ENCODE peak calls at places on chromosomes 2 and 18, in nine cellular contexts. R is colonic mucosa, Y is H7, G is AG10803, V is brain microvascular endothelial cell, M is GM06990, U is D341Med, A is RWPE1, Q is erythroblast. D is an unnamed sample.
A peak's percentile ranks its signal among the peaks of the same experiment; 100 is the strongest.

GRCh38 chr2:172007372-172007771 is 7.6 kb downstream of the METAP1D start:
- DNase-seq in A (no peak), U (no peak), Y (no peak), R (no peak), G (no peak), Q (no peak), M (no peak), V (no peak), D (no peak)

GRCh38 chr18:74116628-74117554 is 30.7 kb downstream of the FBXO15 start:
- DNase-seq in M (no peak), G (peak; percentile 47), Y (peak; percentile 40), U (no peak), R (no peak), A (peak; percentile 6), V (peak; percentile 47), Q (peak; percentile 45), D (peak; percentile 46)

GRCh38 chr2:45210466-45211195 is 201.4 kb upstream of the SIX2 start:
- DNase-seq in Y (no peak), V (no peak), A (peak; percentile 15), G (no peak), U (no peak), R (no peak), Q (no peak), M (no peak), D (peak; percentile 52)

GRCh38 chr2:136894007-136894634 is 128.8 kb downstream of the THSD7B start:
- DNase-seq in A (no peak), U (no peak), V (no peak), G (no peak), R (no peak), M (no peak), Q (no peak), Y (no peak), D (no peak)

GRCh38 chr2:38535745-38536506 is 66.8 kb downstream of the HNRNPLL start:
- DNase-seq in V (peak; percentile 49), M (peak; percentile 75), Q (peak; percentile 85), G (peak; percentile 49), R (peak; percentile 87), Y (peak; percentile 94), A (peak; percentile 77), U (peak; percentile 91), D (peak; percentile 68)

GRCh38 chr2:109148347-109148746 is 19.3 kb downstream of the SH3RF3 start:
- DNase-seq in G (peak; percentile 62), V (no peak), U (no peak), R (no peak), Q (no peak), A (no peak), M (no peak), Y (no peak), D (no peak)

GRCh38 chr2:23524261-23524706 is 139.3 kb downstream of the KLHL29 start:
- DNase-seq in U (no peak), G (peak; percentile 74), M (no peak), Q (no peak), Y (no peak), V (peak; percentile 14), R (no peak), A (peak; percentile 59), D (peak; percentile 61)

GRCh38 chr2:134706587-134707329 is 12.0 kb downstream of the TMEM163 start:
- DNase-seq in A (no peak), Q (no peak), V (no peak), R (no peak), G (no peak), U (no peak), Y (no peak), M (no peak), D (no peak)

GRCh38 chr2:132668189-132668833 is 1.7 kb downstream of the LYPD1 start:
- DNase-seq in R (no peak), Y (peak; percentile 82), A (no peak), Q (no peak), G (no peak), M (no peak), U (peak; percentile 39), V (peak; percentile 17), D (no peak)

GRCh38 chr2:200845669-200846325 is 18.7 kb downstream of the CLK1 start:
- DNase-seq in M (no peak), Y (no peak), V (no peak), R (no peak), A (no peak), Q (no peak), U (no peak), G (no peak), D (peak; percentile 81)

GRCh38 chr2:112483047-112483473 is 1.1 kb downstream of the TTL start:
- DNase-seq in U (peak; percentile 70), Y (peak; percentile 60), R (peak; percentile 26), G (peak; percentile 51), V (peak; percentile 58), M (peak; percentile 11), Q (peak; percentile 53), A (peak; percentile 55), D (peak; percentile 65)

GRCh38 chr18:32624182-32624723 is 148.6 kb downstream of the KLHL14 start:
- DNase-seq in Q (no peak), U (no peak), M (no peak), V (no peak), A (no peak), Y (no peak), R (no peak), G (no peak), D (peak; percentile 45)

GRCh38 chr18:74152906-74153305 is 4.6 kb downstream of the TIMM21 start:
- DNase-seq in M (no peak), G (no peak), U (no peak), A (no peak), V (no peak), Q (peak; percentile 49), Y (peak; percentile 42), R (no peak), D (no peak)

GRCh38 chr2:205775091-205775876 is 93.0 kb downstream of the NRP2 start:
- DNase-seq in Q (no peak), A (peak; percentile 82), Y (no peak), U (no peak), M (no peak), R (no peak), V (no peak), G (peak; percentile 46), D (peak; percentile 98)

GRCh38 chr2:124187948-124188347 is 162.9 kb downstream of the CNTNAP5 start:
- DNase-seq in G (no peak), A (no peak), Y (peak; percentile 19), V (no peak), M (no peak), R (no peak), U (no peak), Q (no peak), D (no peak)

GRCh38 chr18:46424898-46425297 is 232.1 kb downstream of the LOXHD1 start:
- DNase-seq in G (no peak), U (peak; percentile 43), Q (no peak), A (no peak), V (no peak), R (no peak), M (no peak), Y (peak; percentile 84), D (peak; percentile 26)

GRCh38 chr18:13026583-13027270 is 35.6 kb downstream of the CEP192 start:
- DNase-seq in G (peak; percentile 16), V (peak; percentile 28), U (no peak), Q (no peak), R (no peak), Y (no peak), M (no peak), A (no peak), D (peak; percentile 9)

GRCh38 chr2:40113272-40113671 is 334.2 kb upstream of the THUMPD2 start:
- DNase-seq in M (no peak), Q (no peak), R (no peak), V (no peak), G (peak; percentile 62), A (no peak), U (no peak), Y (no peak), D (no peak)

GRCh38 chr2:160956243-160956802 is 203.9 kb upstream of the TANK start:
- DNase-seq in Q (no peak), U (no peak), R (peak; percentile 24), M (no peak), G (peak; percentile 56), Y (no peak), A (peak; percentile 36), V (no peak), D (peak; percentile 80)

GRCh38 chr18:8844721-8845148 is 139.4 kb downstream of the MTCL1 start:
- DNase-seq in R (no peak), Q (no peak), V (no peak), U (no peak), Y (no peak), M (no peak), A (peak; percentile 19), G (no peak), D (no peak)

GRCh38 chr18:74836296-74837139 is 238.8 kb downstream of the ZNF407 start:
- DNase-seq in G (peak; percentile 3), A (no peak), R (peak; percentile 39), Q (peak; percentile 41), U (no peak), M (no peak), Y (no peak), V (peak; percentile 40), D (peak; percentile 48)

GRCh38 chr2:160635488-160635887 is 141.9 kb upstream of the RBMS1 start:
- DNase-seq in V (peak; percentile 51), Q (no peak), M (no peak), A (no peak), U (no peak), Y (no peak), R (no peak), G (peak; percentile 65), D (peak; percentile 32)

GRCh38 chr2:230758566-230759480 is 46.2 kb downstream of the CAB39 start:
- DNase-seq in U (no peak), V (peak; percentile 29), R (no peak), A (no peak), G (peak; percentile 93), Y (no peak), M (no peak), Q (peak; percentile 29), D (peak; percentile 50)

GRCh38 chr2:182642328-182642727 is 73.7 kb upstream of the DNAJC10 start:
- DNase-seq in Q (peak; percentile 58), U (peak; percentile 44), M (peak; percentile 22), G (peak; percentile 48), R (peak; percentile 22), V (peak; percentile 60), A (peak; percentile 60), Y (peak; percentile 31), D (peak; percentile 69)

GRCh38 chr2:3951131-3951954 is 248.0 kb downstream of the DCDC2C start:
- DNase-seq in A (no peak), M (no peak), R (no peak), Q (no peak), V (no peak), Y (no peak), G (no peak), U (no peak), D (no peak)

GRCh38 chr2:177754476-177754873 is 318.1 kb downstream of the PDE11A start:
- DNase-seq in R (no peak), M (no peak), A (no peak), Y (no peak), Q (no peak), G (peak; percentile 3), U (no peak), V (no peak), D (no peak)

GRCh38 chr2:100018312-100018711 is 124.1 kb downstream of the AFF3 start:
- DNase-seq in R (no peak), U (no peak), V (no peak), A (no peak), Q (no peak), M (no peak), G (no peak), Y (no peak), D (no peak)

D was measured in epithelial cell of esophagus.